ENCODE peak calls at places on chromosomes 2 and 18, in nine cellular contexts. J, D, V, O, A, T, C, L and X are unnamed samples.

GRCh38 chr2:121210691-121211090 is 74.3 kb downstream of the TFCP2L1 start:
- DNase-seq in J (no peak), D (no peak), V (no peak), O (peak), A (no peak), T (peak), C (no peak), L (no peak), X (no peak)

GRCh38 chr2:26669099-26669498 is 23.4 kb upstream of the KCNK3 start:
- DNase-seq in J (peak), D (no peak), V (no peak), O (no peak), A (no peak), T (no peak), C (no peak), L (no peak), X (no peak)

GRCh38 chr18:79575891-79576685 is 103.5 kb upstream of the CTDP1 start:
- DNase-seq in J (no peak), D (no peak), V (no peak), O (peak), A (no peak), T (peak), C (no peak), L (peak), X (peak)

GRCh38 chr2:241730679-241731293 is 3.6 kb upstream of the D2HGDH start:
- DNase-seq in J (no peak), D (no peak), V (no peak), O (no peak), A (no peak), T (peak), C (no peak), L (no peak), X (no peak)

GRCh38 chr2:220949476-220949875 is 622.6 kb downstream of the EPHA4 start:
- DNase-seq in J (no peak), D (no peak), V (no peak), O (no peak), A (no peak), T (no peak), C (no peak), L (no peak), X (no peak)

GRCh38 chr18:33755918-33756590 is 178.0 kb downstream of the ASXL3 start:
- DNase-seq in J (no peak), D (peak), V (peak), O (no peak), A (no peak), T (peak), C (peak), L (peak), X (peak)

GRCh38 chr2:88919087-88919738 is 227.7 kb downstream of the RPIA start:
- DNase-seq in J (no peak), D (peak), V (no peak), O (no peak), A (peak), T (no peak), C (peak), L (peak), X (peak)

GRCh38 chr2:69384618-69385081 is 2.4 kb downstream of the GFPT1 start:
- DNase-seq in J (no peak), D (no peak), V (no peak), O (no peak), A (no peak), T (no peak), C (no peak), L (no peak), X (peak)

GRCh38 chr2:160379399-160379798 is 114.2 kb downstream of the RBMS1 start:
- DNase-seq in J (no peak), D (no peak), V (no peak), O (no peak), A (no peak), T (no peak), C (no peak), L (peak), X (peak)

GRCh38 chr18:73365018-73365417 is 497.2 kb upstream of the NETO1 start:
- DNase-seq in J (peak), D (no peak), V (no peak), O (no peak), A (no peak), T (no peak), C (no peak), L (peak), X (peak)

GRCh38 chr2:75021672-75022071 is 63.2 kb downstream of the POLE4 start:
- DNase-seq in J (no peak), D (no peak), V (no peak), O (no peak), A (peak), T (no peak), C (no peak), L (peak), X (peak)

GRCh38 chr2:109692013-109692738 is 78.0 kb downstream of the SOWAHC start:
- DNase-seq in J (no peak), D (no peak), V (no peak), O (no peak), A (no peak), T (no peak), C (no peak), L (no peak), X (no peak)

GRCh38 chr18:27005589-27005988 is 140.1 kb upstream of the AQP4 start:
- DNase-seq in J (no peak), D (peak), V (no peak), O (no peak), A (peak), T (no peak), C (peak), L (peak), X (peak)

GRCh38 chr2:153163055-153163454 is 315.5 kb downstream of the RPRM start:
- DNase-seq in J (no peak), D (no peak), V (no peak), O (no peak), A (peak), T (no peak), C (peak), L (peak), X (peak)

GRCh38 chr2:190626656-190627055 is 22.2 kb upstream of the NAB1 start:
- DNase-seq in J (no peak), D (no peak), V (no peak), O (no peak), A (no peak), T (no peak), C (no peak), L (no peak), X (peak)

GRCh38 chr2:25794544-25795276 is 83.6 kb downstream of the ASXL2 start:
- DNase-seq in J (no peak), D (no peak), V (no peak), O (no peak), A (no peak), T (no peak), C (peak), L (no peak), X (no peak)

GRCh38 chr2:42975358-42975717 is 183.0 kb upstream of the HAAO start:
- DNase-seq in J (no peak), D (no peak), V (no peak), O (no peak), A (no peak), T (no peak), C (no peak), L (no peak), X (no peak)

GRCh38 chr2:210517169-210517693 is 39.2 kb upstream of the CPS1 start:
- DNase-seq in J (no peak), D (no peak), V (no peak), O (no peak), A (peak), T (no peak), C (no peak), L (no peak), X (no peak)

GRCh38 chr2:12363569-12363968 is 353.2 kb upstream of the TRIB2 start:
- DNase-seq in J (no peak), D (no peak), V (no peak), O (no peak), A (no peak), T (no peak), C (no peak), L (no peak), X (no peak)

GRCh38 chr2:118177318-118177717 is 89.0 kb downstream of the INSIG2 start:
- DNase-seq in J (no peak), D (no peak), V (no peak), O (no peak), A (no peak), T (no peak), C (no peak), L (no peak), X (no peak)

GRCh38 chr2:136582631-136583205 is 182.6 kb upstream of the THSD7B start:
- DNase-seq in J (no peak), D (peak), V (no peak), O (no peak), A (peak), T (no peak), C (peak), L (peak), X (peak)

GRCh38 chr2:9473985-9474360 is 378 bp upstream of the IAH1 start:
- DNase-seq in J (peak), D (peak), V (peak), O (peak), A (no peak), T (peak), C (peak), L (peak), X (peak)

GRCh38 chr2:67625671-67626070 is 228.5 kb downstream of the ETAA1 start:
- DNase-seq in J (no peak), D (no peak), V (no peak), O (no peak), A (no peak), T (no peak), C (no peak), L (peak), X (peak)

GRCh38 chr2:221521261-221521845 is 50.8 kb downstream of the EPHA4 start:
- DNase-seq in J (no peak), D (no peak), V (no peak), O (no peak), A (no peak), T (no peak), C (no peak), L (no peak), X (no peak)

GRCh38 chr2:86107031-86107430 is 996 bp downstream of the PTCD3 start:
- DNase-seq in J (no peak), D (no peak), V (no peak), O (no peak), A (no peak), T (no peak), C (peak), L (no peak), X (peak)

GRCh38 chr2:86102157-86102556 is 3.5 kb downstream of the POLR1A start:
- DNase-seq in J (no peak), D (no peak), V (no peak), O (no peak), A (no peak), T (no peak), C (no peak), L (no peak), X (no peak)

GRCh38 chr2:86105969-86106945 is at the start of gene PTCD3:
- DNase-seq in J (peak), D (peak), V (peak), O (peak), A (peak), T (peak), C (peak), L (peak), X (peak)

DNA sequence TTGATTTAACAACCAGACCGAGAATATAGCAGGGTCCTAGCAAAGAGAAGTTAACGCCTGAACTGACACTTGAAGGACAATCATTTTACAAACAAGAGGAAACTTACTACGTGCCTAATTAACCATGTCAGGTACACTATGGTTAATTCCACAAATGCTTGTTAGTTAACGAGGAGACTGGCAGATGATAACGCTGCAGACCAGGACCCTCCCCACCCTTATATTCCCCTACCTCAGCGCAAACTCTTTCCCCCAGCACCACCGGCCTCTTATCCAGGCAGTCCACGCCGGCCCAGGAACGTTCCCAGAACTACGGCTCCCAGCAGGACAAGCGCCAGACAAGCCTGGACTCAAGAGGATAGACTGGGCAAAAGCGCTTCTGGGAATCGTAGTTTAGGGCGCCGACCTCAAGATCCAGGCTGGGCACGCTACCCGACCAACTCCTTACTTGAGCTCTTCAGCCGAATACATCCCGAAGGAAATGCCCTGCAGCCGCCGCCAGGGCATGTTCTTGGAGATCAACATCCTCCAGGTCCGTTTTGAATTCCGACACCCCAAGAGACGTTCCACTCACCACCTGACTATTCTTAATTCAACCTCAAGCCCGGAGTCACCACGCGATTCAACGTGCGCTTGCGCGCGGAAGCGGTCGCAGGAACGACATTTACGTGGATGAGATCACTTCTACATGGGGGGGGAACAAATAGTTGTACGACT is at the start of gene POLR1A:
- DNase-seq in J (peak), D (peak), V (peak), O (peak), A (peak), T (peak), C (peak), L (peak), X (peak)
- TF ChIP-seq CTCF in J (peak), D (no peak), V (peak), O (no peak), A (no peak), T (no peak), C (no peak), L (peak), X (peak)

GRCh38 chr18:35917043-35917442 is 55.4 kb upstream of the RMP24 start:
- DNase-seq in J (no peak), D (no peak), V (no peak), O (no peak), A (no peak), T (no peak), C (no peak), L (no peak), X (no peak)
- TF ChIP-seq CTCF in J (no peak), D (no peak), V (no peak), O (no peak), A (peak), T (no peak), C (no peak), L (peak), X (no peak)

DNA sequence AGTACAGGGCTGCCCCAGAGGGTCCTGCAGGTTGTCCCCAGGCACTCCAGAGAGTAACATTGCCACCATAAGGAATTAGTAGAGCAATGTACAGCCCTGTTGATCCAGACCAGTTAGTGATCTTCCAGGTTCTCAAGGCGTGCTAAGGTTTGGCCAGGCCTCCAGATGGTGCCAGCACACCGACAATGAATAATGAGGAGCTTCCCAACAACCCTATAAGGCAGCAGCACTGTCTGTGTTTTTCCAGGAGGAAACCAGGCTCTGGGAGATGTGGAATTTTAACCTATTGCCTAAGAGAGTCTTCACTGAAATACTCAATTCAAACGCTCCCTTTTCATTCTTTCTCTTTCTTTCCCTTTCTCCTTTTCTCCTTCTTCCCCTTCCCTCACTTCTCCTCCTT is 122.1 kb downstream of the MGAT5 start:
- DNase-seq in J (peak), D (peak), V (peak), O (no peak), A (peak), T (no peak), C (no peak), L (peak), X (peak)
- TF ChIP-seq CTCF in J (peak), D (no peak), V (peak), O (no peak), A (peak), T (no peak), C (no peak), L (peak), X (peak)

GRCh38 chr2:159196393-159196925 is 90.0 kb downstream of the WDSUB1 start:
- DNase-seq in J (no peak), D (no peak), V (no peak), O (no peak), A (no peak), T (no peak), C (no peak), L (no peak), X (no peak)
- TF ChIP-seq CTCF in J (no peak), D (no peak), V (no peak), O (no peak), A (no peak), T (no peak), C (no peak), L (no peak), X (no peak)

GRCh38 chr2:19313553-19313952 is 44.9 kb downstream of the OSR1 start:
- DNase-seq in J (no peak), D (no peak), V (no peak), O (no peak), A (no peak), T (no peak), C (no peak), L (no peak), X (no peak)

DNA sequence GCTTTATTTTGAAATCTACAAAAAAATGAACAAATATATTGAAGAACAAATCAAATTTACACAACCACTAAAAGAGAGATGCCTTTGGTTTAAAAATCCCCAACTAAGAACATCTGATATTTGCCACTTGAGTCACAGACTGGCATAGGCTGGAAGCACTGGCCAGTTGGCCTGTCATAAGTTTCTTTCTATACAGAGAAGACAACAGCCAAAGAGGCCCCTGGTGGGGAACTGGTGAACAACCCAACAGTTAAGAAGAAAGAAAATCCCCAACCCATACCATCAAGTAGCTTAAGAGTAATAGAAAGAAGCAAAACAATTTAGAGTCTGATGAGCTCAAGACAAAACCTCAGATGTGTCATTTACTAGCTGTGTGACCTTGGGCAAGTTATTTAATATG is 45.5 kb downstream of the OSR1 start:
- DNase-seq in J (peak), D (peak), V (no peak), O (peak), A (peak), T (no peak), C (peak), L (peak), X (peak)
- TF ChIP-seq CTCF in J (no peak), D (no peak), V (no peak), O (no peak), A (no peak), T (no peak), C (peak), L (peak), X (peak)

DNA sequence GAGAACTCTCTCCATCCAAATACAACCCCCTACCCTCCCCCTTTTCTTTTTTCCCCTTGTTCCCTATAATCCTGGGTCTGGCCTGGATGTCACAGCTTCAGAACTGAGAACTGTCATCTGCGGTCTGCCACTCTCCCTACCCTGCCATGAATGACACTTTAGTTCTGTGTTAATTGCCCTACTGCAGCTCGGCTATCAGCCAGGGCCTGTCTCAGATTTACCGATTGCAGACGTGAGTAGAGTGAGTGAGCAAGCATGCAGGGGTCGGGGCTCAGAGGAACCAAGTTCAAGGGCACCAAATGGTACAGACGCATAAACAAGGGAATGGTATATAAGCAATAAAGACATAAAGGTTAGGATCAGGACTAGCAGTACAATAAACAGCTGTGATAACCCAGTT is 967.8 kb downstream of the BCL11A start:
- DNase-seq in J (no peak), D (no peak), V (no peak), O (no peak), A (no peak), T (peak), C (no peak), L (no peak), X (no peak)
- TF ChIP-seq CTCF in J (no peak), D (no peak), V (no peak), O (no peak), A (no peak), T (no peak), C (no peak), L (no peak), X (no peak)

DNA sequence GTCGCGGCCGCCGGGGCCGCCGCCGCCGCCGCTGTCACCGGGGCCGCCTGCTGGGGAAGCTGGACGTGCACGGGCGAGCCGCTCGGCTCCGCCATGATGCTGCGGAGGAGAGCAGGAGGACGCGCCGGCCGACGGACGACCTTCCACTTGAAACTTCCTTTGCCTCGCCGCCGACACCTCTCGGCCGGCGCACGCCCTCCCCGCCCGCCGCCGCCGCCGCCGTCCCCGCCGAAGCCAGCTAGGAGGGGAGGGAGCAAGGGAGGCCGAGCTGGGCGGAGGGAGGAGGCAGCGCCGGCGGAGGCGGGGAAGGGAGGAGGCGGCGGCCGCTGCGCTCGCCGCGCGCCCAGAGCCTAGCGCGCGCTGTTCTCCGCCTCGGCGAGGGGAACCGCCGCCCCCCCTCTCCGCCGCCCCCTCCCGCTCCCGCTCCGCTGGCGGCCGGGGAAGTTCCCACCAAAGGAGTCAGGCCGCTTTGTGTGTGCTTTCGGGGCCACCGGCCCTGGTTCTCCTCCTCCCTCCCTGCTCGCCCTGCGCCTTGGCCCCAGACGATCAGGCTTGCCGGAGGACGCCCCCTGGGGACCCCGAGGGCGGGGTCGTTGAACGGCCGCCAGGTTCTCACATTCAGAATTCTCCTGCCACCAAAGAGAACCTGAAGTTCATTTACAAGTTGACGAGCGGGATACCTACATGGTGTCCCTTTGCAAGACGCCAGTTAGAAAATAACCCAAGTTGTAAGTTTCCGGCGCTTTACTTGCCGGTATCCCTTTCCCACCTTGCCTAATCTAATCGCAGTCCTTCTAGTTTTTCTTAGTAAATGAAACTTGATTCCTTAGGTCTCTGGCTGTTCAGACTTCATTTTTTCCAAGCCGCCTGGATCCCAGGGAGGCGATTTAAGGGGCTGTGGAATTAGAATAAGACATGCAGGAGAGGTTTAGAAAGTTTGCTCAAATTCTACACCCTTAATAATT is at the start of gene STK39:
- DNase-seq in J (peak), D (peak), V (peak), O (peak), A (peak), T (peak), C (peak), L (peak), X (peak)
- TF ChIP-seq CTCF in J (peak), D (no peak), V (no peak), O (no peak), A (peak), T (no peak), C (no peak), L (no peak), X (no peak)

GRCh38 chr2:31269087-31269486 is 35.1 kb downstream of the EHD3 start:
- DNase-seq in J (no peak), D (no peak), V (no peak), O (no peak), A (no peak), T (no peak), C (no peak), L (no peak), X (peak)

GRCh38 chr2:31267437-31268120 is 33.6 kb downstream of the EHD3 start:
- DNase-seq in J (no peak), D (no peak), V (peak), O (no peak), A (no peak), T (no peak), C (no peak), L (no peak), X (no peak)

GRCh38 chr2:31270136-31270535 is 36.2 kb downstream of the EHD3 start:
- DNase-seq in J (no peak), D (peak), V (no peak), O (no peak), A (no peak), T (no peak), C (no peak), L (peak), X (peak)

GRCh38 chr2:31266804-31267203 is 32.9 kb downstream of the EHD3 start:
- DNase-seq in J (no peak), D (no peak), V (no peak), O (no peak), A (no peak), T (no peak), C (no peak), L (no peak), X (no peak)

GRCh38 chr2:31268344-31268743 is 34.4 kb downstream of the EHD3 start:
- DNase-seq in J (no peak), D (no peak), V (no peak), O (no peak), A (no peak), T (no peak), C (no peak), L (no peak), X (no peak)
- TF ChIP-seq CTCF in J (no peak), D (no peak), V (no peak), O (no peak), A (no peak), T (no peak), C (no peak), L (peak), X (no peak)